ENCODE peak calls at places on chromosomes 2 and 18, in nine cellular contexts. J, Z, P, L, K, D, G, B and A are unnamed samples.

GRCh38 chr18:49664086-49664890 is 102.4 kb downstream of the LIPG start:
- DNase-seq in J (no peak), Z (no peak), P (no peak), L (no peak), K (no peak), D (no peak), G (no peak), B (no peak), A (peak)

GRCh38 chr2:188902906-188903305 is 71.3 kb upstream of the COL3A1 start:
- DNase-seq in J (peak), Z (no peak), P (no peak), L (no peak), K (peak), D (no peak), G (no peak), B (no peak), A (no peak)

GRCh38 chr18:23930002-23930401 is 84.6 kb upstream of the TTC39C start:
- DNase-seq in J (no peak), Z (no peak), P (no peak), L (no peak), K (no peak), D (no peak), G (no peak), B (no peak), A (no peak)

GRCh38 chr18:34929336-34929780 is 111.9 kb upstream of the MAPRE2 start:
- DNase-seq in J (peak), Z (no peak), P (peak), L (no peak), K (peak), D (no peak), G (peak), B (no peak), A (no peak)

GRCh38 chr18:45049548-45050307 is 369.0 kb downstream of the SETBP1 start:
- DNase-seq in J (peak), Z (no peak), P (no peak), L (no peak), K (no peak), D (no peak), G (no peak), B (no peak), A (no peak)

GRCh38 chr2:174350018-174350417 is 15.3 kb downstream of the SP9 start:
- DNase-seq in J (peak), Z (peak), P (no peak), L (peak), K (peak), D (no peak), G (peak), B (peak), A (peak)

GRCh38 chr18:73879328-73879727 is 268.3 kb downstream of the FBXO15 start:
- DNase-seq in J (no peak), Z (no peak), P (no peak), L (no peak), K (no peak), D (no peak), G (no peak), B (no peak), A (no peak)

GRCh38 chr2:98027955-98028593 is 32.3 kb upstream of the TMEM131 start:
- DNase-seq in J (peak), Z (no peak), P (no peak), L (peak), K (no peak), D (no peak), G (no peak), B (no peak), A (no peak)

GRCh38 chr2:10433948-10434884 is 13.9 kb downstream of the ODC1 start:
- DNase-seq in J (no peak), Z (no peak), P (no peak), L (peak), K (no peak), D (no peak), G (no peak), B (no peak), A (no peak)

GRCh38 chr2:191679818-191680600 is 2.1 kb downstream of the NABP1 start:
- DNase-seq in J (peak), Z (peak), P (peak), L (no peak), K (peak), D (no peak), G (no peak), B (peak), A (no peak)

GRCh38 chr2:49254401-49254800 is 100.1 kb upstream of the FSHR start:
- DNase-seq in J (no peak), Z (no peak), P (no peak), L (no peak), K (no peak), D (no peak), G (no peak), B (no peak), A (no peak)

GRCh38 chr18:57434536-57435494 is at the start of gene ONECUT2:
- DNase-seq in J (peak), Z (no peak), P (peak), L (peak), K (peak), D (peak), G (peak), B (no peak), A (peak)

GRCh38 chr18:13237641-13238040 is 19.1 kb downstream of the LDLRAD4 start:
- DNase-seq in J (no peak), Z (no peak), P (no peak), L (no peak), K (no peak), D (no peak), G (no peak), B (no peak), A (no peak)

GRCh38 chr2:59806486-59806885 is 747.0 kb downstream of the BCL11A start:
- DNase-seq in J (no peak), Z (no peak), P (no peak), L (no peak), K (no peak), D (peak), G (no peak), B (no peak), A (no peak)

GRCh38 chr2:169572821-169573159 is 875 bp downstream of the FASTKD1 start:
- DNase-seq in J (no peak), Z (no peak), P (no peak), L (no peak), K (peak), D (no peak), G (no peak), B (no peak), A (no peak)

GRCh38 chr2:64946737-64947090 is 42.5 kb upstream of the SLC1A4 start:
- DNase-seq in J (no peak), Z (no peak), P (no peak), L (no peak), K (no peak), D (no peak), G (no peak), B (no peak), A (no peak)

GRCh38 chr2:17273066-17273465 is 245.2 kb downstream of the RAD51AP2 start:
- DNase-seq in J (no peak), Z (no peak), P (no peak), L (no peak), K (no peak), D (no peak), G (no peak), B (no peak), A (no peak)
- TF ChIP-seq EZH2phosphoT487 in J (no peak), Z (no peak), P (no peak), L (no peak), K (no peak), D (no peak), G (no peak), B (no peak), A (no peak)

GRCh38 chr2:183610724-183611123 is 486.5 kb downstream of the NUP35 start:
- DNase-seq in J (no peak), Z (no peak), P (no peak), L (peak), K (no peak), D (no peak), G (no peak), B (no peak), A (peak)

GRCh38 chr2:183614797-183615429 is 490.7 kb downstream of the NUP35 start:
- DNase-seq in J (no peak), Z (no peak), P (no peak), L (no peak), K (no peak), D (peak), G (peak), B (no peak), A (no peak)
- TF ChIP-seq EZH2phosphoT487 in J (no peak), Z (no peak), P (no peak), L (no peak), K (no peak), D (no peak), G (no peak), B (no peak), A (no peak)

DNA sequence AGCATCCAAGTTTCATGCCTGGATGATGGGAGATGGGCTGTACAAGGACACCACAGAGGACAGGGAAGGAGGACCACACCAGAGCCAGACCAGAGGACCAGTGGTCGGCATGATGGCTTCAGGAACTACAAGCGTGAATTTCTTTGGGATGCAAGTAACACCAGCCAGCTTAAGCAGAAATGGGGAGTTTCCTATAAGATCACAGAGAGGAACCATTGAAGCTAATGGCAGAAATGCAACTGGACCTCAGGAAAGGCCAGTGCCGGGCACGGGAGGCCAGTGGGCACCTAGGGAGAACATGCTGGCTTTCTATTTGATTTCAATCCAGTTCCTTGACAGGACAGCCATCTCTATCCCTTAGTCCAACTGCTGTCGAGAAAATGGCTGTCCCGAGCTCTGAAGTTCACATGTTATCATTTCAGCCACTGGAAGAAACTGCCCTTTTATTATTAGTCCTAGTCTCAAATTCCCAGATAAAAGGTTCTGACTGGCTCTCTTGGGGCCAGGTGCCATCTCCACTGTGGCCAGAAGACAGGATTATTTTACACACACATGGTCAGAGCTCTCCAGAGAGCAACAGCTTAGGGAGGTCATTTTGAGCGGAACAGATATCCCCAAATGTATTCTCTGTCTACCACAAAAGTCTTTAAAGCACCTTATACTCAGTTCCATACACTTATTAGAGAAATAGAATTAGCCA is 145.5 kb downstream of the SH3BP4 start:
- DNase-seq in J (no peak), Z (no peak), P (no peak), L (no peak), K (no peak), D (no peak), G (no peak), B (no peak), A (no peak)
- TF ChIP-seq EZH2phosphoT487 in J (no peak), Z (no peak), P (no peak), L (no peak), K (no peak), D (no peak), G (no peak), B (no peak), A (no peak)

DNA sequence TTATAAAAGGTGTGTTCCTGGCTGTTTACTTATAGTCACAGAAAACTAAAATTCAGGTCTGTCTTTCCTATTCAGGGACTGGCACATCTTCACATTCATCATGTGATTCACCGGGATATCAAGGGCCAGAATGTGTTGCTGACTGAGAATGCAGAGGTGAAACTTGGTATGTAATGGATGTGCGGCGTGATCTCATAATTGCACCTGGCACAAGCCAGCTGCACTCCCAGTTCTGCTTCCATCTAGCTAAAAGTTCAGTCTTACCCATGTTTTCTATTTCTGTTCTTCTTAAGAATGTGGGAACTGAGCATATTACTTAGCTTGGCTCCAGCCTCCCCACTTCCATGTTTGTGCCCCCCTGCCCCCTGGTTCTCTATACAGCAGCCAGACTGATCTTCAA is 131.9 kb downstream of the MAP4K4 start:
- DNase-seq in J (no peak), Z (no peak), P (no peak), L (no peak), K (no peak), D (no peak), G (no peak), B (peak), A (no peak)
- TF ChIP-seq EZH2phosphoT487 in J (no peak), Z (no peak), P (no peak), L (no peak), K (no peak), D (no peak), G (no peak), B (no peak), A (no peak)

GRCh38 chr2:155318710-155319109 is 620.2 kb downstream of the KCNJ3 start:
- DNase-seq in J (no peak), Z (no peak), P (no peak), L (no peak), K (no peak), D (no peak), G (no peak), B (no peak), A (no peak)
- TF ChIP-seq EZH2phosphoT487 in J (no peak), Z (no peak), P (no peak), L (no peak), K (no peak), D (no peak), G (no peak), B (no peak), A (no peak)

GRCh38 chr18:31102020-31102684 is at the start of gene DSC2:
- DNase-seq in J (no peak), Z (no peak), P (no peak), L (peak), K (peak), D (peak), G (peak), B (no peak), A (peak)
- TF ChIP-seq EZH2phosphoT487 in J (no peak), Z (no peak), P (no peak), L (no peak), K (no peak), D (no peak), G (no peak), B (no peak), A (no peak)